ENCODE peak calls at places on chromosomes 5 and 9, in five cellular contexts. U, X, Z, B and T are unnamed samples. For H3K27me3 and H4K20me1, the result is how much of the 10 kb centered on the place peaks cover.

GRCh38 chr9:109477269-109478203 is 20.6 kb downstream of the PTPN3 start:
- DNase-seq in U (no peak), X (no peak), Z (no peak), B (no peak), T (peak)

GRCh38 chr9:93129286-93129685 is 4.8 kb downstream of the NINJ1 start:
- DNase-seq in U (no peak), X (no peak), Z (no peak), B (no peak), T (no peak)

GRCh38 chr9:80954521-80954920 is 734.8 kb downstream of the TLE1 start:
- DNase-seq in U (no peak), X (no peak), Z (no peak), B (peak), T (no peak)

GRCh38 chr9:21994526-21994995 is at the start of gene CDKN2B-AS1:
- DNase-seq in U (no peak), X (peak), Z (no peak), B (peak), T (peak)

GRCh38 chr9:128114326-128115186 is 13.0 kb downstream of the PTGES2 start:
- DNase-seq in U (no peak), X (no peak), Z (no peak), B (no peak), T (no peak)

GRCh38 chr5:73759771-73760170 is 133.8 kb downstream of the ARHGEF28 start:
- DNase-seq in U (no peak), X (no peak), Z (no peak), B (no peak), T (no peak)

GRCh38 chr5:84069608-84070179 is 315.0 kb downstream of the EDIL3 start:
- DNase-seq in U (no peak), X (peak), Z (no peak), B (no peak), T (no peak)

GRCh38 chr9:129223551-129224208 is 45.6 kb upstream of the IER5L start:
- DNase-seq in U (no peak), X (no peak), Z (no peak), B (no peak), T (no peak)

GRCh38 chr5:151047814-151048425 is 27.5 kb downstream of the GPX3 start:
- DNase-seq in U (peak), X (peak), Z (no peak), B (peak), T (no peak)

GRCh38 chr5:919356-920000 is 26.8 kb downstream of the TRIP13 start:
- DNase-seq in U (no peak), X (no peak), Z (no peak), B (no peak), T (no peak)

GRCh38 chr5:38551020-38552017 is 5.1 kb downstream of the LIFR start:
- DNase-seq in U (peak), X (peak), Z (peak), B (peak), T (peak)

GRCh38 chr9:89555426-89556375 is 49.1 kb upstream of the GADD45G start:
- DNase-seq in U (no peak), X (no peak), Z (peak), B (no peak), T (no peak)

GRCh38 chr9:120890415-120891254 is 13.6 kb upstream of the PHF19 start:
- DNase-seq in U (no peak), X (no peak), Z (no peak), B (no peak), T (no peak)

GRCh38 chr9:110669439-110669838 is 848 bp downstream of the MUSK start:
- DNase-seq in U (no peak), X (no peak), Z (peak), B (no peak), T (no peak)

GRCh38 chr5:95216136-95216955 is 68.5 kb downstream of the MCTP1 start:
- DNase-seq in U (no peak), X (no peak), Z (no peak), B (peak), T (no peak)

GRCh38 chr9:76562511-76562911 is 103.5 kb downstream of the GCNT1 start:
- DNase-seq in U (no peak), X (no peak), Z (peak), B (no peak), T (no peak)

GRCh38 chr5:78747703-78748359 is 99.3 kb upstream of the LHFPL2 start:
- DNase-seq in U (no peak), X (peak), Z (no peak), B (no peak), T (no peak)

GRCh38 chr5:73114029-73114688 is 6.2 kb upstream of the TMEM171 start:
- DNase-seq in U (no peak), X (no peak), Z (no peak), B (no peak), T (no peak)

GRCh38 chr9:134867917-134868750 is 12.5 kb upstream of the FCN2 start:
- DNase-seq in U (no peak), X (no peak), Z (no peak), B (no peak), T (no peak)

GRCh38 chr9:77985996-77986395 is 45.6 kb downstream of the GNAQ start:
- DNase-seq in U (no peak), X (no peak), Z (no peak), B (no peak), T (no peak)
- H3K27me3 ChIP-seq in U (under half), X (under half), Z (under half), B (under half), T (under half)

DNA sequence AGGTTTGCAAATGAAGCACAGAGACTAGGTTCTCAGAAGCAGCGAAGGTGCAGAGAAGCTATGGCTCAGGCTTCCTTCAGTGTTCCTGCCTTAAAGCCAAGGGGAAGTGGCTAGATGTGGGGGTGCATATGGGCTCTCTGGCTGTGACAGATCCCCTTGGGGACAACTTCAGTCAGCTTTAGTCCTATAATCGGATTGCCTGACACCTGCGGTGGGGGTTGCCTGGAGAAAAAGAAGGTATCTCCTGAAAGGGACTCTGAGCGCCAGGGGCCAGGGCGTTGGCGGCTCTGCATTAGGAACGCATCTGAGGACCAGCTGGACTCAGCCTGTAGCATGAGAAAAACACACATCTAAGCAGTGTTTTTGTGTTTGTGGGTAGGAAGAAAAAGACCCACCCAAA is 84.3 kb upstream of the OTULINL start:
- DNase-seq in U (peak), X (no peak), Z (no peak), B (no peak), T (no peak)
- H4K20me1 ChIP-seq in U (under half), X (under half), Z (under half), B (under half), T (under half)

GRCh38 chr5:5341531-5342292 is 80.8 kb upstream of the ICE1 start:
- DNase-seq in U (no peak), X (no peak), Z (no peak), B (no peak), T (no peak)
- H3K27me3 ChIP-seq in U (under half), X (under half), Z (under half), B (under half), T (under half)

GRCh38 chr5:68265822-68266395 is 50.4 kb downstream of the PIK3R1 start:
- DNase-seq in U (no peak), X (no peak), Z (no peak), B (no peak), T (no peak)
- H4K20me1 ChIP-seq in U (under half), X (under half), Z (under half), B (under half), T (under half)

GRCh38 chr5:147101654-147102053 is 133.2 kb upstream of the STK32A start:
- DNase-seq in U (no peak), X (no peak), Z (no peak), B (no peak), T (no peak)

GRCh38 chr5:147098233-147098790 is 136.5 kb upstream of the STK32A start:
- DNase-seq in U (no peak), X (peak), Z (peak), B (peak), T (peak)

GRCh38 chr5:147092044-147092443 is 142.8 kb upstream of the STK32A start:
- DNase-seq in U (no peak), X (no peak), Z (no peak), B (no peak), T (no peak)

GRCh38 chr5:147093138-147093537 is 141.7 kb upstream of the STK32A start:
- DNase-seq in U (no peak), X (no peak), Z (no peak), B (no peak), T (no peak)

DNA sequence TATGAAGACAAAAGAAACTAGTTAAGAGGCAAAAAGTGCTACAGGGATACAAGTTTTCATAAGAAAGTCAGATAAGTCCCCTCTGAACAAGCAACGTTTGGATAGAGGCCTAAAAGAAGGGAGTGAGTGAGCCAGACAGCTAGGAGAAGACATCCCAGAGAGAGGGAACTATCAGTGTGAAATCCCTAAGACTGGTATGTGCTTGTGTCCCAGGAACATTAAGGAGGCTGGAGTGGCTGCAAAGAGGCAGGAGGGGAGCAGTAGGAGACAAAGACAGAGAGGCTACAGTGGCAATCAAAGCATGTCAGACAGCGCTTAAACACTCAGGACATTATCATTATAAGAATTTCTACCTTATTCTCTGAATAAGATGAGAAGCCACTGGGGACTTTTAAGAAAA is 139.1 kb upstream of the STK32A start:
- DNase-seq in U (no peak), X (no peak), Z (no peak), B (no peak), T (no peak)
- H3K27me3 ChIP-seq in U (under half), X (under half), Z (under half), B (under half), T (under half)

GRCh38 chr5:139578348-139578724 is 17.2 kb downstream of the UBE2D2 start:
- DNase-seq in U (no peak), X (no peak), Z (no peak), B (no peak), T (no peak)

GRCh38 chr5:139588962-139589361 is 27.8 kb downstream of the UBE2D2 start:
- DNase-seq in U (no peak), X (peak), Z (no peak), B (peak), T (no peak)

DNA sequence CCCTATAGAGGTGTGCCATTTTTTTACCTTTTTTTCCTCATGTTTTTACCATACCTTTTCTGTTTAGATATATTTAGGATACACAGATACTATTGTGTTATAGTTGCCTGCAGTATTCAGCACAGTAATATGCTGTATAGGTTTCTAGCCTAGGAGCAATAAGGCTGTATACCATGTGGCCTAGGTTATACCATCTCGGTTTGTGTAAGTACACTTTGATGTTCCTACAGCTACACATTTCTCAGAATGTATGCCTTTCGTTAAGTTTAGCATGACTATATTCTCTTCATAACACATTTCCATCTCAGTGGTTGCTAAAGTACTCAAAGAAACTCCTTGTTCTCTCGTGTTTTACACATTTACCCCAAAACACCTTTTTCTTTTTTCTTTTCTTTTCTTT is 23.0 kb downstream of the UBE2D2 start:
- DNase-seq in U (no peak), X (no peak), Z (no peak), B (no peak), T (no peak)
- H4K20me1 ChIP-seq in U (under half), X (half or more), Z (under half), B (half or more), T (under half)

GRCh38 chr9:122226758-122227575 is 1.8 kb downstream of the LHX6 start:
- DNase-seq in U (no peak), X (peak), Z (no peak), B (peak), T (no peak)
- H3K27me3 ChIP-seq in U (under half), X (half or more), Z (under half), B (half or more), T (under half)

DNA sequence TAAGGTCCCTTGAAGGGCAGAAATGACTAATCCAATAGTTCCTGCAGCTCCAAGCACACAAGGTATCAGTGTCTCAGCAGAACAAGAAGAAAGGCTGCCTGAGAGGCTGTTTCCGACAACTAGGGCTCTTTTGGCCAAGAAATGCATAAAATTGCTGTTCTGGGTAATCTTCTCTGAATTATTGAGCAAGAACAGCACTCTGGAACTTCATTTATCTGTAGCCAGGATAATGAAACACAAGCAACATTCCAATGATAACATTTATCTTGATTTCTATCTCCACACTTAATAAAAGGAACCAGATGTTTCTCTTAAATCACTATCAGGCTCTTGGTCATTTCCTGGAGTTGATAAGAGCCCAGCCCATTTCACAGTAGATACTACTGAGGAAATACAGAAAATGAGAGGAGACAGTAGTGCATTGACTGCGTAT is 17.0 kb upstream of the AUH start:
- DNase-seq in U (no peak), X (no peak), Z (no peak), B (no peak), T (no peak)
- H4K20me1 ChIP-seq in U (under half), X (under half), Z (under half), B (under half), T (under half)

GRCh38 chr5:149235841-149236240 is 35.8 kb upstream of the AFAP1L1 start:
- DNase-seq in U (no peak), X (no peak), Z (no peak), B (no peak), T (no peak)
- H3K27me3 ChIP-seq in U (under half), X (under half), Z (under half), B (under half), T (under half)